ENCODE peak calls at places on chromosomes 6 and 20, in nine cellular contexts. Z is tibial artery; N is SK-N-SH; T is epithelial cell of esophagus; Y is gastrocnemius medialis; I is astrocyte of the spinal cord; Q is PC-3; M is aorta; B is effector memory CD4-positive, alpha-beta T cell. V is an unnamed sample.

GRCh38 chr6:169427856-169428255 is 174.2 kb upstream of the THBS2 start:
- DNase-seq in M (no peak), B (no peak), Q (no peak), Z (no peak), N (no peak), Y (no peak), I (peak; percentile 85), T (peak; percentile 11), V (no peak)

GRCh38 chr20:38889792-38890496 is 36.3 kb upstream of the FAM83D start:
- DNase-seq in B (no peak), T (no peak), M (no peak), Q (no peak), Y (no peak), I (no peak), Z (no peak), N (peak; percentile 34), V (no peak)

GRCh38 chr6:154933181-154933827 is 61.8 kb upstream of the TIAM2 start:
- DNase-seq in Z (peak; percentile 24), N (no peak), B (no peak), Q (no peak), M (no peak), Y (no peak), I (peak; percentile 51), T (no peak), V (no peak)

GRCh38 chr6:91045152-91045551 is 458.3 kb upstream of the MAP3K7 start:
- DNase-seq in Q (no peak), T (no peak), Y (no peak), Z (no peak), I (no peak), N (no peak), B (no peak), M (no peak), V (no peak)

GRCh38 chr6:134000443-134000842 is 47.4 kb downstream of the TBPL1 start:
- DNase-seq in Z (no peak), B (no peak), Q (peak; percentile 65), N (no peak), Y (no peak), M (no peak), I (no peak), T (peak; percentile 90), V (no peak)

GRCh38 chr6:50249493-50249892 is 199.8 kb upstream of the DEFB112 start:
- DNase-seq in T (peak; percentile 2), N (no peak), I (peak; percentile 1), M (no peak), Z (no peak), Q (no peak), Y (no peak), B (no peak), V (no peak)

GRCh38 chr6:166393535-166393823 is 10.7 kb upstream of the MPC1 start:
- DNase-seq in Q (no peak), I (no peak), T (no peak), Z (no peak), B (no peak), M (no peak), Y (no peak), N (no peak), V (no peak)

GRCh38 chr20:40563296-40563950 is 125.6 kb downstream of the MAFB start:
- DNase-seq in T (peak; percentile 93), I (peak; percentile 48), N (no peak), Y (peak; percentile 18), B (no peak), M (no peak), Z (peak; percentile 70), Q (peak; percentile 60), V (no peak)

GRCh38 chr6:89682991-89683390 is 44.4 kb upstream of the LYRM2 start:
- DNase-seq in T (no peak), B (no peak), I (no peak), N (no peak), Z (no peak), Y (no peak), Q (no peak), M (no peak), V (no peak)

GRCh38 chr6:24666097-24666615 is 543 bp downstream of the TDP2 start:
- DNase-seq in I (peak; percentile 48), M (peak; percentile 75), B (no peak), T (peak; percentile 54), N (peak; percentile 66), Z (peak; percentile 72), Y (peak; percentile 26), Q (peak; percentile 29), V (no peak)

GRCh38 chr20:50652702-50653294 is 38.5 kb downstream of the RIPOR3 start:
- DNase-seq in B (no peak), T (no peak), Q (peak; percentile 37), I (no peak), Z (no peak), N (no peak), Y (no peak), M (no peak), V (peak; percentile 97)

GRCh38 chr6:91132461-91132860 is 545.6 kb upstream of the MAP3K7 start:
- DNase-seq in Y (no peak), Z (no peak), M (no peak), I (peak; percentile 26), B (no peak), T (peak; percentile 45), Q (peak; percentile 18), N (no peak), V (peak; percentile 3)

GRCh38 chr6:71420693-71421328 is 132.2 kb downstream of the OGFRL1 start:
- DNase-seq in M (peak; percentile 98), Y (peak; percentile 98), T (peak; percentile 97), I (peak; percentile 97), Z (peak; percentile 98), Q (peak; percentile 92), B (no peak), N (peak; percentile 92), V (no peak)

GRCh38 chr20:61387204-61387958 is 135.3 kb downstream of the CDH4 start:
- DNase-seq in I (peak; percentile 54), T (peak; percentile 87), M (peak; percentile 71), N (peak; percentile 87), B (no peak), Z (no peak), Y (no peak), Q (no peak), V (peak; percentile 9)
- H3K4me3 ChIP-seq in I (no peak overlapping the region), T (peak overlapping the region; percentile 14), M (no peak overlapping the region), N (no peak overlapping the region), B (no peak overlapping the region), Z (no peak overlapping the region), Y (no peak overlapping the region), Q (no peak overlapping the region), V (peak overlapping the region; percentile 34)

DNA sequence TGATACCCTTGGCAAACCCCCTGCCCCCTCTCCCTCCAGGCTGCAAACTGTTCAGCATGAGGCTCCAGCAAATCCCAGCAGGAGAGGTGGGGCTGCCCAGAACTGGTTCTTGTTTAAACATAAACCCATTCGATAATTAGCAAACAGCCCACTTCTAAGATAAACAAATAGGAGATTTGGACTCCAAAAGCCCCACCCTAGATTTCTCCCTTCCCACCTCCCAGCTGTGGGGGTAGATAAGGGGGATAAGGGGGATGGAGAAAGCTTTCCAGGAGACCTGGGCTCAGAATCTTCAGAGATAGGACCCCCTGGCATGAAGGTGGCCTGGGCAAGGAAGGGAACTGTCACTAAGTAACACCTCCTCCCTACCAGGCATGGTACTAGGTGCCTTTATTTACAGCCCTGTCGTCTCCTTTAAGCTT is 4.8 kb downstream of the SDC4 start:
- DNase-seq in B (no peak), M (no peak), N (no peak), Z (peak; percentile 64), Q (peak; percentile 71), I (no peak), T (no peak), Y (no peak), V (no peak)
- H3K4me3 ChIP-seq in B (no peak overlapping the region), M (no peak overlapping the region), N (peak overlapping the region; percentile 9), Z (peak overlapping the region; percentile 19), Q (peak overlapping the region; percentile 61), I (no peak overlapping the region), T (peak overlapping the region; percentile 63), Y (peak overlapping the region; percentile 53), V (no peak overlapping the region)

DNA sequence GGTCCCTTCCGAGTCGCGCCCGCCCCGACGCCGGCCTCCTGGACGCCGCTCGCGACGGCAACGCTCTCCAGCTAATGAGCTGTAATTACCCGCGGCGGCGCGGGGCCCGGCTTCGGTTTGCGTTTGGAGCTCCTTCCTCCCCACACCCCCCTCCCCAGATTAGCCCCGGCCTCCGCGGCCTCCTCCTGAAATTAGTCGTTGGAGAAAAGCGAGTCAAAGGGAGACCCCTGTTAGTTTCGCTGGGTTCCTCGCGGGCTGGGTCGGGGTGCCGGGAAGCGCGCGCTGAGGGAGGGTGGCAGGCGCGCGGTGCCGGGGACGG is 4.7 kb downstream of the FOXC1 start:
- DNase-seq in Z (no peak), Y (no peak), N (no peak), B (no peak), I (no peak), Q (no peak), M (peak; percentile 82), T (no peak), V (no peak)
- H3K4me3 ChIP-seq in Z (peak overlapping the region; percentile 91), Y (peak overlapping the region; percentile 46), N (peak overlapping the region; percentile 90), B (no peak overlapping the region), I (peak overlapping the region; percentile 62), Q (peak overlapping the region; percentile 80), M (peak overlapping the region; percentile 86), T (peak overlapping the region; percentile 72), V (no peak overlapping the region)

DNA sequence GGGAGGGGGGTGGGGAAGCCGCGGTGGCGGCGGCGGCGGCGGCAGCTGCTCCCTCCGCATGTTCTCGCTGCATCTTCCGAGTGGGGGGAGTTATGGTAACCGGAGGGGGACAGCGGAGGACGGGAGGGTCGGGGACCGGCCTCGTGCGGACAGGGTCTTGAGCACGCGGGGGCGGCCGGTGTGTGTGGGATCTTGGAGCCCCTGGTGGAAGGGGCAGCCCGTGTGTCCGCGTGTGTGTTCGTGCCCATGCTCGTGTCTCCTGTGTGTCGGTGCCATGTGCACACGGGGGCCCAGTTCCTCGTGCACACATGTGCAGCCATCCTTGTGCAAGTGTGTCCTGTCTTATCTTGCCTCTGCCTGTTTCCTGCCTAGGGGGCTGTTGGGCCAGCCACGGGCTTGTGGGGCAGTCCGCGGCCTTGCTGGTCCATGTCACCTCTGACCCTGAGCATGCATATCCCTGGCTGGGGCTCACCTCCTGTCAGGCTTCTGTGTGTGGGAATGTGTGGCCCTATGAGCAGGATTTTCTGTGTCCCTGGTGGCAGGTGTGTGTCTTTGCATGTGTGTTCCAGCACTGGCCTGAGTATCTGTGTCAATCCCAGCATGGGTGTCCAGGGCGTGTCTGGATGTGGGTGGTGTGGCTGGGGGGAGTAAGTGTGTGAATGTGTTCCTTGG is 8.5 kb downstream of the SYNGAP1 start:
- DNase-seq in M (peak; percentile 82), N (peak; percentile 71), Z (peak; percentile 70), Q (peak; percentile 61), Y (no peak), B (no peak), T (peak; percentile 70), I (no peak), V (no peak)
- H3K4me3 ChIP-seq in M (peak overlapping the region; percentile 77), N (peak overlapping the region; percentile 66), Z (peak overlapping the region; percentile 56), Q (peak overlapping the region; percentile 67), Y (peak overlapping the region; percentile 18), B (peak overlapping the region; percentile 46), T (peak overlapping the region; percentile 53), I (peak overlapping the region; percentile 55), V (peak overlapping the region; percentile 57)